ENCODE peak calls at places on chromosomes 16 and 17, in six cellular contexts. Y is cardiac fibroblast, A is kidney epithelial cell, H is tibial nerve, Q is colonic mucosa, S is heart left ventricle. E is an unnamed sample.

GRCh38 chr16:4021070-4021779 is 95.0 kb downstream of the ADCY9 start:
- DNase-seq in A (peak; percentile 55), H (peak; percentile 24), Q (peak; percentile 92), Y (no peak), S (no peak), E (no peak)

GRCh38 chr17:81387235-81388060 is 7.8 kb upstream of the BAHCC1 start:
- DNase-seq in Y (peak; percentile 70), H (no peak), Q (peak; percentile 64), S (peak; percentile 76), A (no peak), E (peak; percentile 67)

GRCh38 chr17:50944054-50944901 is 78.1 kb upstream of the TOB1 start:
- DNase-seq in Y (peak; percentile 42), H (peak; percentile 61), A (no peak), S (peak; percentile 91), Q (peak; percentile 95), E (peak; percentile 53)

GRCh38 chr17:431494-431893 is 78.9 kb upstream of the RPH3AL start:
- DNase-seq in A (no peak), Y (no peak), Q (no peak), S (no peak), H (no peak), E (no peak)

GRCh38 chr17:8153550-8153956 is 1.3 kb upstream of the PER1 start:
- DNase-seq in A (peak; percentile 95), S (peak; percentile 85), H (peak; percentile 90), Q (peak; percentile 90), Y (peak; percentile 98), E (peak; percentile 97)

GRCh38 chr17:36627101-36627500 is 25.7 kb downstream of the MRM1 start:
- DNase-seq in Q (no peak), S (no peak), A (no peak), H (no peak), Y (no peak), E (no peak)

GRCh38 chr16:14489460-14489859 is 140.6 kb downstream of the PARN start:
- DNase-seq in S (peak; percentile 25), Q (no peak), H (no peak), Y (peak; percentile 45), A (peak; percentile 53), E (peak; percentile 79)

GRCh38 chr16:50114357-50115129 is 38.6 kb upstream of the TENT4B start:
- DNase-seq in A (peak; percentile 12), Y (no peak), S (no peak), H (no peak), Q (no peak), E (no peak)

GRCh38 chr16:89921699-89922476 is 1.3 kb upstream of the TUBB3 start:
- DNase-seq in A (peak; percentile 86), Q (peak; percentile 54), S (peak; percentile 88), H (no peak), Y (peak; percentile 97), E (peak; percentile 92)

GRCh38 chr17:56680676-56681075 is 87.2 kb downstream of the NOG start:
- DNase-seq in Y (no peak), H (no peak), Q (no peak), A (no peak), S (no peak), E (no peak)

GRCh38 chr16:72508196-72508595 is 336.2 kb upstream of the PMFBP1 start:
- DNase-seq in H (no peak), Y (no peak), Q (no peak), S (no peak), A (no peak), E (peak; percentile 31)

GRCh38 chr17:1375615-1376014 is 24.4 kb downstream of the YWHAE start:
- DNase-seq in S (no peak), A (no peak), H (no peak), Q (no peak), Y (no peak), E (no peak)

GRCh38 chr17:56359518-56359917 is 206.2 kb downstream of the ANKFN1 start:
- DNase-seq in S (no peak), A (no peak), Q (no peak), H (no peak), Y (no peak), E (no peak)

GRCh38 chr16:88306860-88307545 is 75.8 kb upstream of the ZNF469 start:
- DNase-seq in Y (peak; percentile 94), H (no peak), Q (no peak), S (no peak), A (peak; percentile 70), E (peak; percentile 99)

GRCh38 chr17:72357764-72358365 is 237.0 kb downstream of the SOX9 start:
- DNase-seq in H (no peak), Q (no peak), Y (no peak), A (no peak), S (no peak), E (no peak)

GRCh38 chr17:83062818-83063671 is 16.4 kb upstream of the METRNL start:
- DNase-seq in S (no peak), Q (peak; percentile 18), H (peak; percentile 2), Y (no peak), A (no peak), E (no peak)

GRCh38 chr17:83065660-83066542 is 13.5 kb upstream of the METRNL start:
- DNase-seq in A (no peak), Y (no peak), S (peak; percentile 13), H (no peak), Q (peak; percentile 15), E (no peak)

GRCh38 chr17:83067071-83067717 is 12.2 kb upstream of the METRNL start:
- DNase-seq in A (no peak), Y (no peak), S (peak; percentile 24), Q (no peak), H (no peak), E (no peak)

GRCh38 chr17:83064021-83064731 is 15.2 kb upstream of the METRNL start:
- DNase-seq in A (no peak), H (no peak), S (peak; percentile 9), Y (no peak), Q (no peak), E (no peak)

GRCh38 chr17:83064732-83065659 is 14.4 kb upstream of the METRNL start:
- DNase-seq in S (peak; percentile 48), Y (no peak), Q (peak; percentile 67), A (no peak), H (no peak), E (no peak)
- TF ChIP-seq CTCF in S (no peak), Y (no peak), Q (no peak), A (no peak), H (no peak), E (no peak)

DNA sequence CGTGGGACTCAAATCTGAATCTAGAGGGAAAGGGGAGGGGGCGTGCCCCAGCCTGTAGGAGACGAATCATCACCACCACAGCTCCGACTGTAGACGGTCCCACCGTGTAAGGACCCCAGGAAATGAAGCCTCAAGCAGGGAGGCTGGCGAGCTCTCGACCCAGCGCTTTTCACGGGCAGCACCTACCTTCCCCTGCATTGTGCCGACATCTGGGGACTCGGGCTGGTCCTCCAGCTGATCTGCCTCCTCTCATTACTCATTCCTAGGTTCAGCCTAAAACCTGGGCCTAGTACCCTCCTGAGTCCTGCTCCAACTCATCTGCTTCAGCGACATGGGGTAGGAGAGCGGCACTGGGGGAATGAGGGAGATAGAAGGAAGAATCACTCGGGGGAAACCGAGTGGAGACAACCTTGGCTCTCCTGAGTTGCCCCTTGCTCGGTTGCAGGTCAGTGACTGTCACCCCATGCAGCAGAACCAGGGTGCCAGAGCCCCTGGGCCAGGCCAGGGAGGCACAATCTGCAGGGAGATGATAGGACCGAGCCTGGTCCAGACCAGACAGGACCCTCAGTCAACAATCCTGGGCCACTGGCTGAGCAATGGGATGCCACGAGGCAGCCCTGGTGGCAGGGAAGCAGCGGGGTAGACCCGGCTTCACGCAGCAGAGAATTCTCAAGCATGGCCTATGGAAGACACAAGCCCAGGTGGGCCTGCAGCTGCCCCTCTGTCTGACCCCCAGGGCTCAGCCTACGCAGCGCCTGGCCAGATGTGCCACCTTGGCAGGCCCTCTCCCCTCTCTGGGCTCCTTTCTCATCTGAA is 833 bp upstream of the BCAR1 start:
- DNase-seq in S (no peak), H (no peak), A (no peak), Y (no peak), Q (no peak), E (no peak)
- H3K4me3 ChIP-seq in S (peak overlapping the region; percentile 71), H (no peak overlapping the region), A (no peak overlapping the region), Y (peak overlapping the region; percentile 1), Q (no peak overlapping the region), E (peak overlapping the region; percentile 46)

GRCh38 chr17:27559506-27559931 is 71.5 kb upstream of the LGALS9 start:
- DNase-seq in H (peak; percentile 21), S (peak; percentile 65), Y (peak; percentile 93), A (no peak), Q (peak; percentile 39), E (peak; percentile 81)
- TF ChIP-seq CTCF in H (no peak), S (peak; percentile 14), Y (peak; percentile 51), A (no peak), Q (no peak), E (peak; percentile 49)

GRCh38 chr16:56264609-56264972 is 73.3 kb downstream of the GNAO1 start:
- DNase-seq in S (no peak), Y (no peak), A (no peak), H (no peak), Q (no peak), E (no peak)
- H3K4me3 ChIP-seq in S (no peak overlapping the region), Y (no peak overlapping the region), A (no peak overlapping the region), H (no peak overlapping the region), Q (no peak overlapping the region), E (no peak overlapping the region)

DNA sequence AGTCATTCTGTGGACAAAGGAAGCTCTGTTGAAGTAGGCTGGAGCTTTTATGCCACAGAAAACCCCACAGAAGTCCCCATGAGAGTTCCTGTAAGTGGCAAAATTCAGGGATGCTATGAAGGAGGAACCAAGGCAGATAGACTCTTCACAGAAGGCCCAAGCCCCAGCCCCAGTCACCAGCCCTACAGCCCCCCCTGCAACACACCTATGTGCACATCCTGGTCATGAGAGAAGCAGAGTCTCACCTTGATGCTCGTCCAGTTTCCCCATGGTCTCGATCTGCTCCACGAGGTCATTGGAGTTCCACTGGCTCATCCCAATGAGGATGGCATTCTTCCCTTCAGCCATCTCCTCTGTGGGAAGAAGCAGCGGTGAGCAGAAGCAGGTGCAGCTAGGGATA is 31.2 kb downstream of the PITPNM3 start:
- DNase-seq in Q (no peak), A (no peak), H (no peak), Y (no peak), S (no peak), E (no peak)
- TF ChIP-seq CTCF in Q (no peak), A (no peak), H (no peak), Y (no peak), S (no peak), E (no peak)

E was measured in AG10803.